ENCODE peak calls at places on chromosome 7, in seven cellular contexts. K is HCT116, M is K562, S is GM12891, Y is esophagus muscularis mucosa, I is body of pancreas, Z is IMR-90. R is an unnamed sample.

GRCh38 chr7:121372376-121373024 is 23.6 kb downstream of the FAM3C start:
- DNase-seq in K (no peak), M (no peak), S (no peak), Y (no peak), I (no peak), Z (peak; percentile 6), R (no peak)

GRCh38 chr7:27164381-27165088 is 802 bp downstream of the HOXA9 start:
- DNase-seq in K (no peak), M (peak; percentile 14), S (no peak), Y (no peak), I (no peak), Z (no peak), R (peak; percentile 29)

GRCh38 chr7:69277361-69277760 is 320.9 kb upstream of the AUTS2 start:
- DNase-seq in K (no peak), M (no peak), S (no peak), Y (no peak), I (no peak), Z (no peak), R (no peak)

GRCh38 chr7:107661081-107661864 is 645 bp downstream of the SLC26A4 start:
- DNase-seq in K (no peak), M (no peak), S (peak; percentile 44), Y (no peak), I (peak; percentile 73), Z (peak; percentile 45), R (peak; percentile 66)

GRCh38 chr7:33334349-33334748 is 205.0 kb downstream of the BBS9 start:
- DNase-seq in K (peak; percentile 19), M (peak; percentile 9), S (no peak), Y (no peak), I (no peak), Z (peak; percentile 13), R (peak; percentile 2)

GRCh38 chr7:155213385-155213784 is 84.3 kb upstream of the INSIG1 start:
- DNase-seq in K (no peak), M (no peak), S (no peak), Y (no peak), I (no peak), Z (peak; percentile 75), R (no peak)

GRCh38 chr7:155852426-155853301 is 40.4 kb upstream of the SHH start:
- DNase-seq in K (no peak), M (no peak), S (no peak), Y (peak; percentile 80), I (no peak), Z (no peak), R (no peak)

GRCh38 chr7:44650772-44651171 is 44.3 kb downstream of the OGDH start:
- DNase-seq in K (no peak), M (no peak), S (no peak), Y (no peak), I (no peak), Z (no peak), R (no peak)

GRCh38 chr7:10720042-10720441 is 253.6 kb upstream of the PHF14 start:
- DNase-seq in K (peak; percentile 8), M (no peak), S (no peak), Y (no peak), I (no peak), Z (no peak), R (no peak)

GRCh38 chr7:50848203-50848602 is 65.5 kb upstream of the GRB10 start:
- DNase-seq in K (no peak), M (no peak), S (no peak), Y (no peak), I (no peak), Z (no peak), R (no peak)

GRCh38 chr7:84209006-84209405 is 14.4 kb upstream of the SEMA3A start:
- DNase-seq in K (no peak), M (no peak), S (no peak), Y (no peak), I (no peak), Z (no peak), R (no peak)

GRCh38 chr7:129431911-129432643 is 2.2 kb upstream of the STRIP2 start:
- DNase-seq in K (no peak), M (peak; percentile 23), S (no peak), Y (no peak), I (no peak), Z (no peak), R (no peak)

GRCh38 chr7:130899638-130900401 is 165.8 kb upstream of the KLF14 start:
- DNase-seq in K (no peak), M (no peak), S (no peak), Y (no peak), I (peak; percentile 85), Z (no peak), R (no peak)

DNA sequence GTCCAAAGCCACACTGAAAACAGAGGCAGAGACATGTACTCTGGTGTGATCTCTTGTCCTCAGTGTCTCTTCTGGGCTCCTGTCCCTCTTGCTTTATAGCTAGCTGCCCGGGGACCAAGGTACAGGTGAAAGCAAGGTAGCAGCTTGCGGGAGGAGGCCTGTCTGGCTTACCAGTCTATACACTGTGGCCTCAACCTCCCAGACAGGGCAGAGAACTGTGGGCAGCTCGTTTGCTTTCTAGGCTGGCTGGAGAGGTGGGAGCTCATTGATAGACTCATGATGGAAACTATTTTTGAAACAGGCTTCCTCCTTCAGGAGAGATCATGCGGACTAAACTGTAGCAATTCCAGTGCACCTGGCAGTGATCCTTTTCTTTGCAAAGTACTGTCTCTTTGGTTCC is 4.6 kb downstream of the CYREN start:
- DNase-seq in K (no peak), M (no peak), S (no peak), Y (no peak), I (no peak), Z (no peak), R (no peak)
- TF ChIP-seq POLR2A in K (no peak), M (no peak), S (no peak), Y (no peak), I (no peak), Z (no peak), R (no peak)

GRCh38 chr7:92134271-92135099 is at the start of gene CYP51A1:
- DNase-seq in K (peak; percentile 90), M (peak; percentile 96), S (peak; percentile 77), Y (peak; percentile 99), I (peak; percentile 92), Z (peak; percentile 86), R (peak; percentile 96)
- TF ChIP-seq POLR2A in K (peak; percentile 54), M (peak; percentile 93), S (peak; percentile 88), Y (peak; percentile 75), I (peak; percentile 97), Z (peak; percentile 73), R (peak; percentile 97)

GRCh38 chr7:91941450-91941849 is 788 bp downstream of the AKAP9 start:
- DNase-seq in K (no peak), M (peak; percentile 54), S (no peak), Y (no peak), I (peak; percentile 57), Z (peak; percentile 18), R (peak; percentile 71)

GRCh38 chr7:91945476-91945875 is 4.8 kb downstream of the AKAP9 start:
- DNase-seq in K (no peak), M (no peak), S (no peak), Y (no peak), I (no peak), Z (peak; percentile 75), R (peak; percentile 5)

GRCh38 chr7:91942312-91942711 is 1.6 kb downstream of the AKAP9 start:
- DNase-seq in K (no peak), M (peak; percentile 40), S (no peak), Y (no peak), I (no peak), Z (no peak), R (peak; percentile 15)

GRCh38 chr7:91940171-91940570 is 491 bp upstream of the AKAP9 start:
- DNase-seq in K (no peak), M (peak; percentile 76), S (peak; percentile 18), Y (no peak), I (peak; percentile 22), Z (no peak), R (peak; percentile 60)

DNA sequence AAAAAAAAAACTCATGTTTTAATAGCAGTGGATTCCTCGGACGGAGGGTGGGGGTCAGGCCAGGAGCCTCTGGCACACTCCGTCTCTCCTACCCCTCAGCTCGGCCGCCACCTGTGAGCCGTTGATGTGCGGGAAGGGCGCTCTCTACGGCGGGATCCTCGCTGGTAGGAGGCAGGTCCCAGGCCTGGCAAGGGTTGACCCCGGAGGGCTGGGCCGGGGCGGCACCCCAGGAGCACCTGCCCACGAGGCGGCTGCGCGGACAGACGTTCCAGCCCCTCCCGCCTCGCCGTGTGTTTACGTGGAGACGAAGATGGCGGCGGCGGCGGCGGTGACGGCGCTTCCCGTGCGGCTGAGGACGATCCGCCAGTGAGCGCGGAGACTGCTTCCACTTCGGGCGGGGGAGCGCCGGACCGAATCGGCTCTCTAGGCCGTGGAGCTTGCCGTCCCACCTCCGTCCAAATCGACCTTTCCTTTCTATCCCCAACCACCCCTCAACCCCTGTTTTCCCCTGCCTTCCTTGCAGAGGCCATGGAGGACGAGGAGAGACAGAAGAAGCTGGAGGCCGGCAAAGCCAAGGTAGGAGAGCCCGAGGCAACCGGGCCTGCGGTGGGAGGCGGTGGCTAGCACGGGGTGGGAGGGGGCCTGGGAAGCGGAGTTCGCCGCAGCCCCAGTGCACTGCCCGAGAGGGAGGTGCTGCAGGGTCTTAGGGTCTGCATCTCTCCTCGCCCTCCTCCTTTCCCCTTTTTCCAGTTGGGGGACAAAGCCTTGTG is at the start of gene AKAP9:
- DNase-seq in K (peak; percentile 73), M (peak; percentile 95), S (peak; percentile 67), Y (peak; percentile 96), I (peak; percentile 93), Z (peak; percentile 57), R (peak; percentile 90)
- TF ChIP-seq POLR2A in K (peak; percentile 88), M (peak; percentile 96), S (peak; percentile 81), Y (no peak), I (peak; percentile 94), Z (peak; percentile 70), R (peak; percentile 72)

GRCh38 chr7:2255145-2256139 is 13.4 kb downstream of the NUDT1 start:
- DNase-seq in K (no peak), M (no peak), S (no peak), Y (no peak), I (no peak), Z (no peak), R (no peak)

GRCh38 chr7:2254429-2255144 is 12.6 kb downstream of the NUDT1 start:
- DNase-seq in K (no peak), M (no peak), S (no peak), Y (no peak), I (no peak), Z (no peak), R (no peak)

GRCh38 chr7:2253021-2253420 is 11.0 kb downstream of the NUDT1 start:
- DNase-seq in K (no peak), M (no peak), S (no peak), Y (no peak), I (no peak), Z (no peak), R (no peak)

GRCh38 chr7:2251841-2252771 is 10.1 kb downstream of the NUDT1 start:
- DNase-seq in K (no peak), M (no peak), S (no peak), Y (no peak), I (no peak), Z (no peak), R (no peak)

DNA sequence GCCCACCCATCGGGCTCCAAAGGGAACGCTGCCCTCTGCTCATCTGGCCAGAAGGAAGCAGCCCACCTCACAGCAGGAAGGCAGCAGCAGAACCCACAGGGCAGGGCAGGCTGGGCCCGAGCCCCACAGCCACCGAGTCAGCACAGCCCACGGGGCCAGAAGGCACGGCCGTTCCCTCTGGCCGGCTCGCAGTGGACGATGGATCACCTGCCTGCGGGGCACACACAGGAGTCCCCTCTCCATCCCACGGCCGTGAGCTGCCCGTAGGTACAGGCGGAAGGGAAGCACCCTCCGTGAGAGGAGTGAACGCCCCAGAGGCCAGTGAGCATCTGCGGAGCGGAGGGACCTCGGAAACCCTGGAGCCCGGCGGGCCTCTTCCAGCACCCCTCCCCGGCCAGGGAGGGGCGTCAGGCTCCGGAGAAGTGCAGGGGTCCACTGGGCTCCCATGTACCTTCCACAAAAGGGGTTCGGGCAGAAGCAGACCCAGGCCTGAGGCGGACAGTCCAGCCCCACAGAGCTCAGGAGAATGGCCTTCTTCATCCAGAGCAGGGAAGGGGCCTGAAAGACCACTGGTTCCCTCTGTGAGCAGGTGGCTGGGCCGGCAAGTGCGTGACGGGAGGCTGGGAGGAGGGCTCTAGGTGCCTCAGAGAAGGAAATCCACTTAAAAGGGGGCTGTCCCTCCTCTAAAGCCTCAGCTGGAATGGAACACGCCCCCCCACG is 11.7 kb downstream of the NUDT1 start:
- DNase-seq in K (no peak), M (no peak), S (no peak), Y (no peak), I (no peak), Z (no peak), R (no peak)
- TF ChIP-seq POLR2A in K (no peak), M (no peak), S (no peak), Y (no peak), I (no peak), Z (no peak), R (no peak)

R was measured in erythroblast.